ENCODE peak calls at places on chromosome 14, in nine cellular contexts. Y is mesenchymal stem cell; D is left ventricle myocardium inferior; F is HepG2; J is Peyer's patch; T is sigmoid colon; V is adrenal gland; L is GM23248; O is CD8-positive, alpha-beta memory T cell. W is an unnamed sample.

GRCh38 chr14:99649219-99649618 is 4.3 kb downstream of the HHIPL1 start:
- DNase-seq in Y (no peak), D (no peak), F (no peak), J (no peak), T (no peak), V (no peak), L (peak), O (no peak), W (no peak)

GRCh38 chr14:84343637-84344036 is 1186.3 kb upstream of the FLRT2 start:
- DNase-seq in Y (peak), D (no peak), F (no peak), J (no peak), T (no peak), V (no peak), L (no peak), O (no peak), W (no peak)

GRCh38 chr14:35287481-35288013 is 4.6 kb upstream of the PSMA6 start:
- DNase-seq in Y (no peak), D (no peak), F (no peak), J (no peak), T (no peak), V (no peak), L (no peak), O (no peak), W (no peak)

GRCh38 chr14:21248739-21249411 is 20.4 kb downstream of the HNRNPC start:
- DNase-seq in Y (no peak), D (no peak), F (no peak), J (no peak), T (no peak), V (no peak), L (peak), O (no peak), W (no peak)

GRCh38 chr14:96341323-96341722 is 21.8 kb downstream of the ATG2B start:
- DNase-seq in Y (no peak), D (no peak), F (no peak), J (no peak), T (no peak), V (no peak), L (no peak), O (no peak), W (no peak)

GRCh38 chr14:49641697-49642129 is 6.7 kb upstream of the DNAAF2 start:
- DNase-seq in Y (peak), D (no peak), F (peak), J (no peak), T (no peak), V (no peak), L (no peak), O (no peak), W (no peak)

GRCh38 chr14:59097681-59098080 is 90.8 kb upstream of the DAAM1 start:
- DNase-seq in Y (no peak), D (no peak), F (no peak), J (no peak), T (no peak), V (no peak), L (peak), O (no peak), W (no peak)

GRCh38 chr14:61502459-61503093 is 181.2 kb downstream of the PRKCH start:
- DNase-seq in Y (no peak), D (no peak), F (no peak), J (no peak), T (no peak), V (no peak), L (no peak), O (no peak), W (no peak)

GRCh38 chr14:60002819-60003492 is 83.0 kb downstream of the LRRC9 start:
- DNase-seq in Y (no peak), D (peak), F (peak), J (no peak), T (no peak), V (peak), L (no peak), O (no peak), W (no peak)

GRCh38 chr14:78758333-78758732 is 588.2 kb downstream of the NRXN3 start:
- DNase-seq in Y (peak), D (no peak), F (peak), J (no peak), T (no peak), V (no peak), L (peak), O (no peak), W (no peak)

GRCh38 chr14:95314609-95315008 is 5.1 kb downstream of the CLMN start:
- DNase-seq in Y (peak), D (no peak), F (no peak), J (no peak), T (no peak), V (no peak), L (peak), O (no peak), W (no peak)

GRCh38 chr14:74557691-74558090 is 54.3 kb downstream of the LTBP2 start:
- DNase-seq in Y (no peak), D (no peak), F (no peak), J (no peak), T (no peak), V (no peak), L (no peak), O (no peak), W (no peak)

GRCh38 chr14:50954811-50955372 is 10.6 kb upstream of the PYGL start:
- DNase-seq in Y (peak), D (no peak), F (peak), J (no peak), T (no peak), V (no peak), L (peak), O (peak), W (peak)

GRCh38 chr14:100467939-100468338 is 119.3 kb downstream of the BEGAIN start:
- DNase-seq in Y (no peak), D (no peak), F (no peak), J (no peak), T (no peak), V (no peak), L (no peak), O (no peak), W (no peak)

GRCh38 chr14:57611555-57612075 is 118.0 kb upstream of the CCDC198 start:
- DNase-seq in Y (no peak), D (no peak), F (no peak), J (no peak), T (no peak), V (no peak), L (no peak), O (no peak), W (no peak)

GRCh38 chr14:88322505-88323085 is 474 bp downstream of the KCNK10 start:
- DNase-seq in Y (no peak), D (no peak), F (no peak), J (no peak), T (no peak), V (no peak), L (no peak), O (no peak), W (no peak)

GRCh38 chr14:97177016-97177415 is 379.8 kb downstream of the VRK1 start:
- DNase-seq in Y (no peak), D (no peak), F (peak), J (no peak), T (no peak), V (no peak), L (no peak), O (peak), W (no peak)

GRCh38 chr14:99915305-99916090 is 122.3 kb downstream of the EML1 start:
- DNase-seq in Y (no peak), D (no peak), F (no peak), J (no peak), T (no peak), V (no peak), L (no peak), O (no peak), W (no peak)

GRCh38 chr14:102930753-102931579 is 8.5 kb downstream of the AMN start:
- DNase-seq in Y (peak), D (no peak), F (no peak), J (peak), T (no peak), V (no peak), L (peak), O (no peak), W (no peak)

GRCh38 chr14:55074662-55075061 is 23.2 kb downstream of the MAPK1IP1L start:
- DNase-seq in Y (peak), D (no peak), F (no peak), J (no peak), T (no peak), V (no peak), L (peak), O (no peak), W (no peak)

GRCh38 chr14:105192866-105193731 is 12.0 kb upstream of the NUDT14 start:
- DNase-seq in Y (no peak), D (no peak), F (no peak), J (no peak), T (no peak), V (no peak), L (peak), O (no peak), W (no peak)

GRCh38 chr14:79383031-79383430 is 828.3 kb downstream of the DIO2 start:
- DNase-seq in Y (no peak), D (no peak), F (no peak), J (no peak), T (no peak), V (no peak), L (no peak), O (no peak), W (no peak)

GRCh38 chr14:76152333-76152681 is 585 bp downstream of the GPATCH2L start:
- DNase-seq in Y (peak), D (peak), F (peak), J (peak), T (peak), V (peak), L (peak), O (peak), W (peak)

GRCh38 chr14:69094481-69094880 is 58.4 kb downstream of the DCAF5 start:
- DNase-seq in Y (no peak), D (no peak), F (no peak), J (no peak), T (no peak), V (no peak), L (no peak), O (no peak), W (no peak)

GRCh38 chr14:69092840-69093422 is 60.0 kb downstream of the DCAF5 start:
- DNase-seq in Y (no peak), D (no peak), F (no peak), J (no peak), T (no peak), V (no peak), L (peak), O (no peak), W (no peak)

GRCh38 chr14:69093551-69094421 is 59.1 kb downstream of the DCAF5 start:
- DNase-seq in Y (peak), D (no peak), F (peak), J (no peak), T (no peak), V (no peak), L (peak), O (no peak), W (no peak)

GRCh38 chr14:69097974-69098373 is 54.9 kb downstream of the DCAF5 start:
- DNase-seq in Y (no peak), D (no peak), F (no peak), J (no peak), T (no peak), V (no peak), L (no peak), O (no peak), W (no peak)

GRCh38 chr14:69096766-69097475 is 56.0 kb downstream of the DCAF5 start:
- DNase-seq in Y (no peak), D (no peak), F (no peak), J (no peak), T (no peak), V (no peak), L (no peak), O (no peak), W (no peak)
- H3K27ac ChIP-seq in Y (no peak), D (no peak), F (no peak), J (no peak), T (peak), V (peak), L (no peak), O (no peak), W (no peak)

DNA sequence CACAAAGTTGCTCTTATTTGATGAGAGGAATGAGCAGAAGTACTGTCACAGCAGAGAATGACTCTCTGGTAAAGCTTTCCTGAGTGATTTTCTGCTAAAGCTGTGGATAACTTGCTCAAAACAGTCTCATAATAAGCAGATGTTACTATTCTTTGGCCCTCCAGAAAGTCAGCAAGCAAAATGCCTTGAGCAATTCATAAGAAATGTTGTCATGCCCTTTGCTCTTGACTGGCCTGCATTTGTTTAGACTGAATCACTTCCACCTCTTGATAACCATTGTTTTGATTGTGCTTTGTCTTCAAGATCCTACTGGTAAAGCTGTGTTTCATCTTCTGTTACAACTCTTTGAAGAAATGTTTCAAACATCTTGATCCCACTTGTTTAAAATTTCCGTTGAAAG is 457.9 kb upstream of the FOXG1 start:
- DNase-seq in Y (no peak), D (no peak), F (no peak), J (no peak), T (no peak), V (no peak), L (no peak), O (no peak), W (peak)
- H3K27ac ChIP-seq in Y (peak), D (no peak), F (no peak), J (no peak), T (no peak), V (no peak), L (no peak), O (no peak), W (peak)

GRCh38 chr14:24172261-24172860 is 481 bp downstream of the REC8 start:
- DNase-seq in Y (no peak), D (no peak), F (no peak), J (no peak), T (no peak), V (no peak), L (no peak), O (no peak), W (no peak)
- H3K27ac ChIP-seq in Y (no peak), D (no peak), F (no peak), J (peak), T (peak), V (no peak), L (no peak), O (no peak), W (no peak)

GRCh38 chr14:31712244-31713127 is 151.3 kb downstream of the NUBPL start:
- DNase-seq in Y (no peak), D (no peak), F (no peak), J (no peak), T (no peak), V (no peak), L (no peak), O (no peak), W (no peak)

GRCh38 chr14:31718985-31719384 is 157.8 kb downstream of the NUBPL start:
- DNase-seq in Y (no peak), D (no peak), F (no peak), J (no peak), T (no peak), V (no peak), L (no peak), O (no peak), W (no peak)

GRCh38 chr14:31718585-31718984 is 157.4 kb downstream of the NUBPL start:
- DNase-seq in Y (no peak), D (no peak), F (no peak), J (no peak), T (no peak), V (no peak), L (no peak), O (no peak), W (no peak)

GRCh38 chr14:31716208-31716607 is 155.0 kb downstream of the NUBPL start:
- DNase-seq in Y (no peak), D (no peak), F (no peak), J (no peak), T (no peak), V (no peak), L (no peak), O (no peak), W (no peak)

GRCh38 chr14:31717294-31718085 is 156.3 kb downstream of the NUBPL start:
- DNase-seq in Y (no peak), D (no peak), F (peak), J (no peak), T (no peak), V (no peak), L (no peak), O (no peak), W (no peak)
- H3K27ac ChIP-seq in Y (no peak), D (peak), F (peak), J (no peak), T (no peak), V (no peak), L (no peak), O (no peak), W (no peak)

DNA sequence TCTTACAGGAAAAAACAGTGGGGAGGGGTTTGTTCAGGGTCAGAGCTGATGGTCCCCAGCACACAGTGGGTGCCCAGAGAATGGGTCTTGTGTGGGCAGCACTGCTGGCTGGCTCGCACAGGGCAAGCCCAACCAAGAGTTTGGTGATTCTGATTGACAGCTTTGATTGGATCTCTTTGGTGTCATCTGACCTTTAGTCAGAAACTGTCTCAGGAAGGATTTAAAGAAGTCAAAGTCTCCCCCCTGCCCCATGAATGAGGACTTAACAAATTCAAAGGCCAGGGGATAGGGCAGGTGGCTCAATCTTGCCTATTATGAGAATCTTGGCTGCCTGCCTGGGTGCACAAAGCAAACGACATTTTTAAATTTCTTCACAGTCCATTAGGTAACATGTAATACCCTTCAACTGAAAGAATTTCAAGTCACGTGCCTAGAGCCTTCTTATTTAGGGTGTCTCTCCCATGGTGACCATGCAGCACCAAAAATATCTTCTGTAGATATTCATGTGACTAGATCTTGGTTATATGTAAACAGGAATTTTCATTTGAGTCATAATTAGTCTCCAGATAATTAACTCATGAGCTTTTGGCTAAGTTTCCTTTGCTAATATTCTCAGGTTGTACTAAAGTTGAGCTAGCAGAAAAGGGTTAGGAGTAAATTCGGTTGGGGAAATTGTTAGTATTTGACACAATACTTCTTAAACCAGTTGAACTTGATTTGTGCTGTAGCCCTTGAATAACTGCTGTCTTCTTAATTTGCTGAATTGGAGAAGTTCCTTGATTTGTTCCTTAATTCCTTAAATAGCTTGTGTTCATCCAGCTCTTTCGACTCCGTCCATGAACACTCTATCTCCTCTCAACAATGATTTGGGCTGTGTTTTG is 54.5 kb upstream of the HECTD1 start:
- DNase-seq in Y (peak), D (no peak), F (peak), J (no peak), T (peak), V (no peak), L (peak), O (no peak), W (no peak)
- H3K27ac ChIP-seq in Y (peak), D (peak), F (peak), J (peak), T (peak), V (peak), L (peak), O (no peak), W (peak)

DNA sequence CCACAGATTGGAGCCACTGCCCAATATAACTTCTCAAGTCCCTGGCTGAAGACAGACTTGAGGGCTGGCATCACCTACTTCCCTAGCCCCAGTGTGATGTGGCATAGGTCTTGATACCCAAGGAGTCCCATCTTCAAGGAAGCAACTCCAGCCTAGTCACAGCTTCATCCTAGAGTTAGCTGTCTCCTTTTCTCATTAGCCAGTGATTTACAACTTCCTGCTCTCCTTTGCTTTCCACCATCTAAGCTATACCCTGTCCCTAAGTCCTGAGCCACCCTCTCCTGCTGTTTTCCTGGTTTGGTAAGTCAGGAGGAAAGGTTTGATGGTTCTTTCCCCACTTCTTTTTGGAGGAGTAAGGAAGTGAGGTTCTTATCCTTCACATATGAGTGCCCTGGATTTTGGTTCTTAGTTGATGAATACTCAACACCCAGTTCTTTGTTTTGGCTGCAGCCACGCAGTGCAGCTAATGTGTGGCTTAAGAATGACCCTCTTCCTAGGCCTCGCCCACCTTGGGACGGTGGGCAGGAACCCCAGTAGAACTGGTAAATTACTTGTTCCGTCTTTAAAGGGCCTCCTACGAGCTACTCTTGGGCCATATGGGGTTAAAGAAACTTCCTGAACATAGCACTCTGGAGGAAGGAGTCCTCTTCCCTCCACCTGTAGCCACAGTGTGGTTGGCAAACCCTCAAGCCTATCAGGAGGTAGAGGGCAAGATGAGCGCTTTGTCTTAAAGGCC is 3.9 kb upstream of the GPX2 start:
- DNase-seq in Y (no peak), D (no peak), F (no peak), J (no peak), T (no peak), V (no peak), L (no peak), O (no peak), W (no peak)
- H3K27ac ChIP-seq in Y (no peak), D (no peak), F (no peak), J (no peak), T (no peak), V (no peak), L (no peak), O (no peak), W (no peak)